ENCODE peak calls at places on chromosomes 12 and 14, in four cellular contexts. J is cardiac muscle cell, U is HL-60, X is Karpas-422. I is an unnamed sample.

GRCh38 chr12:91380651-91381050 is 198.0 kb upstream of the DCN start:
- DNase-seq in J (no peak), U (no peak), X (no peak), I (no peak)

GRCh38 chr12:50990147-50990727 is 35.9 kb downstream of the SLC11A2 start:
- DNase-seq in J (no peak), U (no peak), X (no peak), I (no peak)

GRCh38 chr14:68535404-68536024 is 257.4 kb downstream of the ZFP36L1 start:
- DNase-seq in J (peak; percentile 58), U (no peak), X (no peak), I (no peak)

GRCh38 chr14:70005281-70005805 is 126.1 kb downstream of the SMOC1 start:
- DNase-seq in J (no peak), U (no peak), X (no peak), I (no peak)

GRCh38 chr14:91980157-91980556 is 32.7 kb upstream of the FBLN5 start:
- DNase-seq in J (peak; percentile 80), U (no peak), X (no peak), I (no peak)

GRCh38 chr12:25744334-25744733 is 191.3 kb upstream of the LMNTD1 start:
- DNase-seq in J (peak; percentile 26), U (no peak), X (no peak), I (no peak)

GRCh38 chr12:27807063-27807703 is 27.1 kb upstream of the MANSC4 start:
- DNase-seq in J (no peak), U (no peak), X (no peak), I (peak; percentile 48)

GRCh38 chr12:32309811-32310755 is 89.3 kb upstream of the FGD4 start:
- DNase-seq in J (peak; percentile 42), U (no peak), X (no peak), I (no peak)

GRCh38 chr14:98167253-98167652 is 1104.7 kb downstream of the BCL11B start:
- DNase-seq in J (no peak), U (no peak), X (no peak), I (no peak)

GRCh38 chr14:101111620-101112290 is 208.2 kb upstream of the RTL1 start:
- DNase-seq in J (no peak), U (no peak), X (no peak), I (no peak)

GRCh38 chr14:92135269-92135668 is 13.5 kb downstream of the CPSF2 start:
- DNase-seq in J (peak; percentile 65), U (no peak), X (peak; percentile 69), I (peak; percentile 10)

GRCh38 chr12:2187195-2187963 is 134.6 kb downstream of the CACNA1C start:
- DNase-seq in J (no peak), U (no peak), X (no peak), I (no peak)

GRCh38 chr12:971991-972390 is 19.0 kb upstream of the ERC1 start:
- DNase-seq in J (no peak), U (no peak), X (no peak), I (no peak)

GRCh38 chr12:103697912-103698751 is 111.1 kb downstream of the STAB2 start:
- DNase-seq in J (no peak), U (peak; percentile 33), X (no peak), I (no peak)

GRCh38 chr12:43964966-43965365 is 129.1 kb downstream of the TMEM117 start:
- DNase-seq in J (peak; percentile 60), U (no peak), X (no peak), I (no peak)

GRCh38 chr12:46303039-46303666 is 34.3 kb upstream of the SLC38A1 start:
- DNase-seq in J (peak; percentile 55), U (peak; percentile 41), X (peak; percentile 80), I (peak; percentile 69)

GRCh38 chr12:50589650-50590435 is 85.1 kb downstream of the DIP2B start:
- DNase-seq in J (peak; percentile 93), U (no peak), X (no peak), I (no peak)

GRCh38 chr12:34396006-34396860 is 373.9 kb downstream of the ALG10 start:
- DNase-seq in J (no peak), U (no peak), X (no peak), I (no peak)

GRCh38 chr12:102023343-102023930 is 38.4 kb downstream of the WASHC3 start:
- DNase-seq in J (peak; percentile 62), U (no peak), X (no peak), I (no peak)

GRCh38 chr14:102902523-102903247 is 19.8 kb upstream of the AMN start:
- DNase-seq in J (no peak), U (no peak), X (no peak), I (no peak)

GRCh38 chr12:84172823-84173424 is 739.7 kb downstream of the SLC6A15 start:
- DNase-seq in J (no peak), U (no peak), X (no peak), I (no peak)

DNA sequence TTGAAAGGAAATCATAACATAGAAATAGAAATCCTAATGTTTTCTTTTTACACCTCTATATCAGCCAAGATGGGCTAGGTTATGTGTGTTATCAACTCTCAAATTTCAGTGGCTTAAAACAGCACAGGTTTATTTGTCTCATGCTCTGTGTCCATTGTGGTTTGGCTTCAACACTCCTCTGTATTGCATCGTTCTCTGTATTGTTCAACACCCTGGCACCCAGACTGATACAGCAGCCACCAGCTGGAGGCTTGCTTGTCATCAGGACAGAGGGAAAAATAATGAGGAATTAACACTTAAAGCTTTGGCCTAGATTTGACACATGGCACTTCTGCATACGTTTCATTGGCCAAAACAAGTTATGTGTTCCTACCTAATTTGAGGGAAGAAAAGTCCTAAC is 234.2 kb upstream of the ARHGAP5 start:
- DNase-seq in J (peak; percentile 44), U (peak; percentile 2), X (no peak), I (no peak)
- H3K27ac ChIP-seq in J (no peak overlapping the region), U (no peak overlapping the region), X (no peak overlapping the region), I (no peak overlapping the region)

DNA sequence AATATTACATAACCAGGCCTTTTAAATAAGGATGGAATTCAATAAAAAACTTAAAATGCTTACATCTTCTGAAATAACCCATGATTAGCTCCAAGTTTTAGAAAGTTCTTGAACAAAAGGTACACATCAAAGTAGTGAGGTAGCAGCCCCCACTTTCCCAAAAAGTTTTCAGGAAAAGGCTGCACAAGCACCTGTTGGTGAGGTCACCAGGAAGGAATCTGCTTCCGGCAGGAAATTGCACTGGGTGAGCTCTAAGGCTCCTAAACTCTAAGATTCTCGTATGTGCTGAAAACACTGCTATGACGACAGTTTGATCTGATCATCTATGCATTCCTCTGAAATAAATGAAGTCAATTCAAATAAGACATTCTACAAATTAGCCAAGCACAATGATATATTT is 34.3 kb upstream of the TTC7B start:
- DNase-seq in J (peak; percentile 60), U (no peak), X (no peak), I (no peak)
- H3K4me3 ChIP-seq in J (no peak overlapping the region), U (no peak overlapping the region), X (no peak overlapping the region), I (no peak overlapping the region)

GRCh38 chr14:23364604-23365352 is at the start of gene EFS:
- DNase-seq in J (peak; percentile 54), U (no peak), X (no peak), I (no peak)
- H3K27ac ChIP-seq in J (peak within 1 kb of the TSS; percentile 83), U (no peak within 1 kb of the TSS), X (no peak within 1 kb of the TSS), I (no peak within 1 kb of the TSS)

DNA sequence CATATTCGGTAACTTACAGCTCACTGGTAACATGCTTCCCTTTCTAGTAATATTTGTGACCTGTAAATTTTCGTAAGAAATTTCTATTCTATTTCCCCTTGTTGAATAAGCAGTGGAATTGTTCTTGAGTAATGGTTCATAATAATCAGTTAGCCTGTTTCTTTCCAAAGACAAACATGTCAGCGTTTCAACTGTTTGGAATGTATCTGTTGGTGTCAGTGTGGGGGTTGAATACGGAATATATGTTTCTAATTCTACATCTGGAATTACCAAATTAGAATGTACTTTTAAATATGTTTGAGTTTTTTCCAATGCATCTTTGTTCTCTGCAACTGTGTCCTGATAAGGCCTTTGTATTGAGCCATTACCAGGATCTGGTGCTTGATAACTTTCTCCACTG is 2.0 kb downstream of the BBS10 start:
- DNase-seq in J (peak; percentile 45), U (no peak), X (no peak), I (no peak)
- H3K4me3 ChIP-seq in J (no peak overlapping the region), U (no peak overlapping the region), X (no peak overlapping the region), I (no peak overlapping the region)

GRCh38 chr14:54105406-54105805 is 148.8 kb upstream of the BMP4 start:
- DNase-seq in J (no peak), U (no peak), X (no peak), I (no peak)

GRCh38 chr14:54106802-54107377 is 150.3 kb upstream of the BMP4 start:
- DNase-seq in J (peak; percentile 71), U (no peak), X (no peak), I (no peak)

GRCh38 chr14:54109521-54110120 is 153.0 kb upstream of the BMP4 start:
- DNase-seq in J (no peak), U (no peak), X (no peak), I (no peak)

GRCh38 chr14:54105898-54106297 is 149.3 kb upstream of the BMP4 start:
- DNase-seq in J (no peak), U (no peak), X (no peak), I (no peak)

DNA sequence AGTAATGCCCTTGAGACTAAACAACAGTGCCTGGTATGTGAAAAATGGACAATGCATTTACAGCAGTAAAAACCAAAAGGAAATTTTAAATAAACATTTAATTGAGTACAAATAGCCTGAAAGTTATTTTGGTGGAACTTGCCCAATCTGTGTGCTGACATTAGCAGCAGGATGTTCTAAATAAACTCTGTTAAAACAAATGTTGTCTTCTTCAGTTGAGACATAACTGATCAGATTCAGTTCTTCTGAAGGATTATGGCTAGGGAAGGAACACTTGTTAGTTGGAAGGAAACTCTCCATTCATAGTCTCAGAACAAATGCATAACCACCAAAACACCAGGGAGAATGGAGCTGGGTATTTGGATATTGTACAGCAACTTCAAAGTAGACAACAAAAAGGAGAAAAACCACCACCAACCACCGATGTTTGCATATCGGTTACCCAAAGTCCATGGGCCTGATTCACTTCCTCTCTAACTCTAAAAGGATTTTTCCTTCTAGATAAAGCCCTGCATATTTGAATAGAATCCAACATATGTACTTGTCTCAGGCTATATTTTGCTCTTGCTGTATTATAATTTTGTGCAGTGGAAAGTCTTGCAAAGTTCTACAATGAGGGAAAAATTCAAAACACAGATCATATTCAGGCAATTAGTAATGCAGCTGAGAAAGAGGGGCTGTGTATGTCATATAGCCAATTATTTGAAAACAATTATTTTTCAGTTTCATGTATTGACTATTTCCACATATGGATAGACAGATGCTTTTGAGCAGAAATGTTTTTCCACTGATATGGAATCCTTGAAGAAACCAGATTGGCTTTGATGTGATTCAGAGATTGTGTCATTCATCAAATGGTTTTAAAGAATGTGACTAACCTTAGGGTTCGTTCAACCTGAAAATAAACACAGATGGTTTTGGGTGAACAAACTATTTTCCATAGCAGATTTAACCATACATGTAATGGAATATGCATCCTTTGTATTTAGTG is 152.2 kb upstream of the BMP4 start:
- DNase-seq in J (peak; percentile 95), U (no peak), X (no peak), I (no peak)
- H3K27ac ChIP-seq in J (no peak overlapping the region), U (no peak overlapping the region), X (no peak overlapping the region), I (no peak overlapping the region)

GRCh38 chr12:62653304-62653703 is 186.7 kb downstream of the MON2 start:
- DNase-seq in J (no peak), U (no peak), X (no peak), I (no peak)
- H3K4me3 ChIP-seq in J (no peak overlapping the region), U (no peak overlapping the region), X (no peak overlapping the region), I (no peak overlapping the region)